ENCODE peak calls at places on chromosomes 1 and 21, in six cellular contexts. N is A549, E is endothelial cell, T is suprapubic skin, G is adrenal gland, Q is AG04450. J is an unnamed sample.

GRCh38 chr1:241077386-241078147 is 279.4 kb downstream of the RGS7 start:
- DNase-seq in T (no peak), G (no peak), E (no peak), Q (no peak), N (no peak), J (no peak)

GRCh38 chr21:42013901-42014300 is 3.7 kb upstream of the ZBTB21 start:
- DNase-seq in Q (no peak), E (no peak), T (no peak), N (no peak), G (no peak), J (no peak)

GRCh38 chr1:117258791-117259190 is 48.1 kb upstream of the VTCN1 start:
- DNase-seq in Q (no peak), E (no peak), G (no peak), T (no peak), N (no peak), J (no peak)

GRCh38 chr1:38613996-38614395 is 245.6 kb downstream of the RRAGC start:
- DNase-seq in T (no peak), N (no peak), G (no peak), E (no peak), Q (no peak), J (no peak)

GRCh38 chr1:26546375-26546774 is 16.8 kb downstream of the RPS6KA1 start:
- DNase-seq in N (no peak), G (peak), Q (no peak), E (no peak), T (no peak), J (no peak)

GRCh38 chr1:203673550-203674411 is 47.1 kb downstream of the ATP2B4 start:
- DNase-seq in E (peak), T (peak), N (peak), Q (peak), G (peak), J (no peak)

GRCh38 chr1:180343931-180344406 is 113.9 kb downstream of the LHX4 start:
- DNase-seq in G (peak), Q (no peak), T (no peak), N (no peak), E (no peak), J (no peak)

GRCh38 chr1:204958325-204959307 is 84.4 kb upstream of the CNTN2 start:
- DNase-seq in E (no peak), G (no peak), T (no peak), Q (no peak), N (no peak), J (no peak)

GRCh38 chr1:909861-910310 is 13.8 kb upstream of the SAMD11 start:
- DNase-seq in Q (no peak), N (no peak), E (peak), T (peak), G (no peak), J (no peak)

GRCh38 chr1:206748348-206749034 is 22.1 kb upstream of the IL19 start:
- DNase-seq in N (no peak), G (no peak), Q (no peak), E (no peak), T (no peak), J (no peak)

GRCh38 chr1:160625725-160626498 is 20.9 kb downstream of the SLAMF1 start:
- DNase-seq in E (no peak), N (no peak), G (peak), T (no peak), Q (no peak), J (no peak)

GRCh38 chr1:202145325-202146140 is 996 bp upstream of the ARL8A start:
- DNase-seq in T (no peak), N (no peak), E (no peak), G (no peak), Q (no peak), J (no peak)

GRCh38 chr21:34890724-34891609 is 158.1 kb downstream of the RUNX1 start:
- DNase-seq in T (no peak), Q (no peak), E (peak), G (no peak), N (no peak), J (no peak)

DNA sequence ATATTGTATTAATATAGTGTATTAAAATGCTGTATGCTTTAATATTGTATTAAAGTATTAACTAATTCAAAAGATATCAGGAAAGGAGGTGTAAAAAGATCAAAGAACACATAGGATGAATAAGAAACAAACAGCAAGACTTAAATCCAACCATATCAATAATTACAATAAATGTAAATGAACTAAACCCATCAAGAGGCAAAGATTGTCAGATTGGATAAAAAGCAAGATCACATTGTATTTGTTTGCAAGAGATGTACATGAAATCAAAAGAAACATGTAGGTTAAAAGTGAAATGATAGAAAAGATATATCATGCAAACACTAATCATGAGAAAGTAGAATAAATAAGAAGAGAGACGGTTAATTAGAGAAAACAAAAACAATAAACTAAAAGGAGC is 34.1 kb upstream of the RAB3GAP2 start:
- DNase-seq in N (no peak), T (no peak), E (no peak), G (no peak), Q (no peak), J (no peak)
- TF ChIP-seq CTCF in N (no peak), T (no peak), E (no peak), G (no peak), Q (no peak), J (no peak)

GRCh38 chr1:68347415-68347814 is 102.3 kb downstream of the RPE65 start:
- DNase-seq in G (peak), N (no peak), Q (no peak), E (no peak), T (no peak), J (no peak)

GRCh38 chr1:68344208-68344607 is 105.5 kb downstream of the RPE65 start:
- DNase-seq in G (no peak), Q (no peak), E (no peak), N (no peak), T (no peak), J (no peak)

GRCh38 chr1:68340951-68341350 is 108.6 kb upstream of the WLS start:
- DNase-seq in N (no peak), G (no peak), Q (no peak), T (no peak), E (no peak), J (no peak)

DNA sequence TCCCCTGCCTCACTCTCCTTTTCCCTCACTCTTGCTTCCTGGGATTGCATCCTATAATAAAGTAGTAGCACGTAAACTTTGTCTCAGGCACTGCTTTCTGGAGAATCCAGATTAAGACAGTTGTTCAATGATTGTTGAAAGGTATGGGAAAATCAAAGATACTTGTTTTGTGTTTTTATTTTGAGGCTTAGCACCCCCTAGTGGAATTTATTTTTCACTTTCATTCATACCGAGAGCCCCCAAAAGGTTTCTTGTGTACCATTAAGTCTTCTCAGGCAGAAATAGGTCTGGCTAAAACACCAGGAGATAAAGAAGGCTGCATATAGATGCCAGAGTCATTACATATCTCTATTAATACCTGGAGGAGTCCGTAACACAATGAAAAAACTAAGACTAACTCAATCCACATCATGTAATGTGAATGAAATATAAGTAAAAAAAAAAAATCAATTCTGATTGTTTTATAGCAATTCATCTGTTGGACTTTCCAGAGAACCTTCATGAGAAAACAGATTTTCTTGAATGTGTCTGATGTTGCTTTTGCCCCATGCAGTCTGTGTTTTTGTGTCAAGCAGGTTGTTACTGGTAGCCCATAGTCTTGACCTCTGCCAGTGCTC is 103.5 kb downstream of the RPE65 start:
- DNase-seq in T (no peak), E (no peak), N (peak), G (no peak), Q (no peak), J (no peak)
- TF ChIP-seq CTCF in T (no peak), E (peak), N (peak), G (peak), Q (peak), J (peak)

GRCh38 chr1:18636762-18637552 is 6.3 kb downstream of the PAX7 start:
- DNase-seq in G (no peak), T (no peak), Q (no peak), N (no peak), E (peak), J (no peak)

GRCh38 chr1:18637553-18637960 is 6.9 kb downstream of the PAX7 start:
- DNase-seq in E (peak), T (no peak), Q (no peak), N (no peak), G (no peak), J (no peak)

GRCh38 chr1:18635070-18635577 is 4.5 kb downstream of the PAX7 start:
- DNase-seq in N (no peak), E (no peak), Q (no peak), G (no peak), T (no peak), J (no peak)

GRCh38 chr1:18634276-18634675 is 3.6 kb downstream of the PAX7 start:
- DNase-seq in T (no peak), Q (no peak), E (no peak), G (no peak), N (no peak), J (no peak)

GRCh38 chr1:18635833-18636671 is 5.4 kb downstream of the PAX7 start:
- DNase-seq in E (peak), N (no peak), G (no peak), Q (no peak), T (no peak), J (no peak)
- TF ChIP-seq CTCF in E (no peak), N (no peak), G (no peak), Q (no peak), T (no peak), J (peak)

DNA sequence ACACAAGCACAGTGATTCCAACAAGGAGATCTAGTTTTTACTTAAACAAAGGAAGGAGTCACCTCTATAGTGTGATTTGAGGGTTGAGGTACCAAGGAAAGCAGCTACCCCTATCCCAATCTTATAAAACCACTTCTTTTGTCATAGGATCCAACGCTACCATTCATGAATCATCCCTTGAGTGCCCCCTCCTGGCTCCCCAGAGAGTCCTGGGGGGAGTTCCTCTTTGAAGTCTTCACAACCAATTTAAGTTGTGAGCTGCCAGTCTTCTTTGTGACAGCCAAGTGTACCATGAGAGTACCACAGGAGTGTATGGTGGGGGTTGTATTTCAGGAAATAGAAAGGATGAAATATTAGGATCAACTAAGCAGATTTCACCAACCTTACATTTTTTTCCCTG is 39.1 kb upstream of the NHLH2 start:
- DNase-seq in N (no peak), G (no peak), T (no peak), Q (no peak), E (no peak), J (no peak)
- TF ChIP-seq CTCF in N (no peak), G (no peak), T (no peak), Q (no peak), E (no peak), J (no peak)

GRCh38 chr1:47944561-47944960 is 52.6 kb downstream of the TRABD2B start:
- DNase-seq in Q (no peak), T (no peak), G (peak), E (no peak), N (no peak), J (no peak)
- TF ChIP-seq CTCF in Q (no peak), T (no peak), G (no peak), E (no peak), N (no peak), J (no peak)

DNA sequence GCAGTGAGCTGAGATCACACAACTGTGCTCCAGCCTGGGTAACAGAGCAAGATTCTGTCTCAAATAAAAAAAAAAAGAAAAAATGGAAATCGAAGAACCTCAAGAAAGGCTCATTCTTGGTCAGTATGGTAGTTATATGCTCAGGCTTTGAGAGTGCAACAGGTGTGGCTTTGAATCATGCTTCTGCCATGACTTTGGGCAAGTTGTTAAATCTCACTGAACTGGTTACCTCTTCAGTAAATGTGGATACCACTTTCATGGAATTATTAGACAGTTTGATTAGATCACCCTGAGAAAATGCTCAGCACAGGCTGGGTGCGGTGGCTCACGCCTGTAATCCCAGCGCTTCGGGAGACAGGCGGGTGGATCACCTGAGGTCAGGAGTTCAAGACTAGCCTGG is 12.8 kb downstream of the TRNAU1AP start:
- DNase-seq in E (no peak), G (no peak), T (no peak), Q (no peak), N (no peak), J (no peak)
- TF ChIP-seq CTCF in E (no peak), G (no peak), T (no peak), Q (no peak), N (no peak), J (no peak)

J was measured in chondrocyte.